ENCODE peak calls at places on chromosomes 6 and 20, in eight cellular contexts. One of them, this sample, is unnamed.

GRCh38 chr6:56891754-56892153 is 63.2 kb upstream of the BEND6 start:
- DNase-seq in keratinocyte: no peak
- DNase-seq in SJSA1: peak
- DNase-seq in adrenal gland: no peak
- DNase-seq in AG04450: peak
- DNase-seq in MM.1S: no peak
- DNase-seq in upper lobe of right lung: no peak
- DNase-seq in substantia nigra: no peak
- DNase-seq in this sample: no peak

GRCh38 chr20:38132910-38133501 is 32.1 kb downstream of the TGM2 start:
- DNase-seq in keratinocyte: no peak
- DNase-seq in SJSA1: no peak
- DNase-seq in adrenal gland: no peak
- DNase-seq in AG04450: no peak
- DNase-seq in MM.1S: no peak
- DNase-seq in upper lobe of right lung: peak
- DNase-seq in substantia nigra: no peak
- DNase-seq in this sample: no peak

GRCh38 chr20:9903048-9903651 is 64.3 kb upstream of the PAK5 start:
- DNase-seq in keratinocyte: no peak
- DNase-seq in SJSA1: no peak
- DNase-seq in adrenal gland: no peak
- DNase-seq in AG04450: no peak
- DNase-seq in MM.1S: peak
- DNase-seq in upper lobe of right lung: no peak
- DNase-seq in substantia nigra: no peak
- DNase-seq in this sample: no peak

GRCh38 chr6:15476631-15477380 is 186.0 kb downstream of the DTNBP1 start:
- DNase-seq in keratinocyte: no peak
- DNase-seq in SJSA1: no peak
- DNase-seq in adrenal gland: no peak
- DNase-seq in AG04450: peak
- DNase-seq in MM.1S: no peak
- DNase-seq in upper lobe of right lung: no peak
- DNase-seq in substantia nigra: no peak
- DNase-seq in this sample: no peak

GRCh38 chr6:1619106-1619665 is 9.5 kb downstream of the FOXC1 start:
- DNase-seq in keratinocyte: no peak
- DNase-seq in SJSA1: no peak
- DNase-seq in adrenal gland: no peak
- DNase-seq in AG04450: no peak
- DNase-seq in MM.1S: no peak
- DNase-seq in upper lobe of right lung: no peak
- DNase-seq in substantia nigra: no peak
- DNase-seq in this sample: no peak

GRCh38 chr6:153442096-153442495 is 311.0 kb upstream of the RGS17 start:
- DNase-seq in keratinocyte: no peak
- DNase-seq in SJSA1: no peak
- DNase-seq in adrenal gland: no peak
- DNase-seq in AG04450: no peak
- DNase-seq in MM.1S: no peak
- DNase-seq in upper lobe of right lung: no peak
- DNase-seq in substantia nigra: no peak
- DNase-seq in this sample: no peak

GRCh38 chr6:79078057-79078969 is at the start of gene PHIP:
- DNase-seq in keratinocyte: no peak
- DNase-seq in SJSA1: peak
- DNase-seq in adrenal gland: peak
- DNase-seq in AG04450: peak
- DNase-seq in MM.1S: peak
- DNase-seq in upper lobe of right lung: peak
- DNase-seq in substantia nigra: peak
- DNase-seq in this sample: peak

GRCh38 chr20:46331612-46332361 is 23.5 kb upstream of the CDH22 start:
- DNase-seq in keratinocyte: no peak
- DNase-seq in SJSA1: no peak
- DNase-seq in adrenal gland: no peak
- DNase-seq in AG04450: no peak
- DNase-seq in MM.1S: no peak
- DNase-seq in upper lobe of right lung: no peak
- DNase-seq in substantia nigra: no peak
- DNase-seq in this sample: no peak

GRCh38 chr6:113120577-113121285 is 736.4 kb upstream of the MARCKS start:
- DNase-seq in keratinocyte: peak
- DNase-seq in SJSA1: peak
- DNase-seq in adrenal gland: no peak
- DNase-seq in AG04450: no peak
- DNase-seq in MM.1S: no peak
- DNase-seq in upper lobe of right lung: no peak
- DNase-seq in substantia nigra: no peak
- DNase-seq in this sample: no peak

GRCh38 chr20:45826381-45827019 is 612 bp downstream of the TNNC2 start:
- DNase-seq in keratinocyte: no peak
- DNase-seq in SJSA1: no peak
- DNase-seq in adrenal gland: peak
- DNase-seq in AG04450: no peak
- DNase-seq in MM.1S: no peak
- DNase-seq in upper lobe of right lung: no peak
- DNase-seq in substantia nigra: no peak
- DNase-seq in this sample: no peak

GRCh38 chr6:158033751-158034702 is 52.4 kb downstream of the SYNJ2 start:
- DNase-seq in keratinocyte: no peak
- DNase-seq in SJSA1: no peak
- DNase-seq in adrenal gland: no peak
- DNase-seq in AG04450: no peak
- DNase-seq in MM.1S: no peak
- DNase-seq in upper lobe of right lung: peak
- DNase-seq in substantia nigra: no peak
- DNase-seq in this sample: no peak

GRCh38 chr6:131999545-132000146 is 48.5 kb upstream of the CCN2 start:
- DNase-seq in keratinocyte: no peak
- DNase-seq in SJSA1: no peak
- DNase-seq in adrenal gland: no peak
- DNase-seq in AG04450: no peak
- DNase-seq in MM.1S: peak
- DNase-seq in upper lobe of right lung: no peak
- DNase-seq in substantia nigra: no peak
- DNase-seq in this sample: no peak

GRCh38 chr6:153231048-153231635 is 100.1 kb upstream of the RGS17 start:
- DNase-seq in keratinocyte: peak
- DNase-seq in SJSA1: peak
- DNase-seq in adrenal gland: peak
- DNase-seq in AG04450: peak
- DNase-seq in MM.1S: peak
- DNase-seq in upper lobe of right lung: peak
- DNase-seq in substantia nigra: no peak
- DNase-seq in this sample: peak

GRCh38 chr6:80332013-80332412 is 225.5 kb downstream of the BCKDHB start:
- DNase-seq in keratinocyte: no peak
- DNase-seq in SJSA1: no peak
- DNase-seq in adrenal gland: no peak
- DNase-seq in AG04450: no peak
- DNase-seq in MM.1S: no peak
- DNase-seq in upper lobe of right lung: no peak
- DNase-seq in substantia nigra: no peak
- DNase-seq in this sample: no peak

GRCh38 chr20:7980332-7981046 is 39.1 kb downstream of the TMX4 start:
- DNase-seq in keratinocyte: no peak
- DNase-seq in SJSA1: peak
- DNase-seq in adrenal gland: peak
- DNase-seq in AG04450: peak
- DNase-seq in MM.1S: peak
- DNase-seq in upper lobe of right lung: no peak
- DNase-seq in substantia nigra: no peak
- DNase-seq in this sample: peak

GRCh38 chr6:159693894-159694545 is 979 bp upstream of the SOD2 start:
- DNase-seq in keratinocyte: no peak
- DNase-seq in SJSA1: no peak
- DNase-seq in adrenal gland: peak
- DNase-seq in AG04450: no peak
- DNase-seq in MM.1S: no peak
- DNase-seq in upper lobe of right lung: no peak
- DNase-seq in substantia nigra: no peak
- DNase-seq in this sample: no peak

GRCh38 chr20:3808141-3808479 is 12.0 kb downstream of the CDC25B start:
- DNase-seq in keratinocyte: no peak
- DNase-seq in SJSA1: no peak
- DNase-seq in adrenal gland: peak
- DNase-seq in AG04450: peak
- DNase-seq in MM.1S: no peak
- DNase-seq in upper lobe of right lung: peak
- DNase-seq in substantia nigra: no peak
- DNase-seq in this sample: no peak
- H3K27ac ChIP-seq in keratinocyte: peak
- H3K27ac ChIP-seq in SJSA1: peak
- H3K27ac ChIP-seq in adrenal gland: peak
- H3K27ac ChIP-seq in AG04450: peak
- H3K27ac ChIP-seq in MM.1S: no peak
- H3K27ac ChIP-seq in upper lobe of right lung: peak
- H3K27ac ChIP-seq in substantia nigra: peak
- H3K27ac ChIP-seq in this sample: peak

DNA sequence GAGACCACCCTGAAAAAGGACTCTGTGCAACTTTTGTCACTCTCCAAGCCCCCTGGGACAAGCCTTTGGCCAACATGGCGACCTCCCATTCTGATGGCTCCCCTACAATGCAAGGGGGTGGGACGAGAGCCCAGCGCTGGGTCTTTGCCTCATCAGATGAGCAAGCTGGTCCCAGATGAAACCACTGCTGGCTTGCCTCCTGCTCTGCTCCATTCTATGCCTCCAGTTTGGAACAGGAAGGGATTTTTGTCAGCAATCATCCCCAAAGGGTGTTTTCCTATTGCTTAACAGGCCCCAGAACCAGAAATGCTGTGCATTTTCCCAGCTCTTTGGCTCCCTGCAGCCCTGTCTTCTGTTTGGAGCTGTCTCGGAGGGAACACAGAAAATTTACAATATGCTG is 412.7 kb downstream of the MAFB start:
- DNase-seq in keratinocyte: no peak
- DNase-seq in SJSA1: no peak
- DNase-seq in adrenal gland: no peak
- DNase-seq in AG04450: no peak
- DNase-seq in MM.1S: no peak
- DNase-seq in upper lobe of right lung: no peak
- DNase-seq in substantia nigra: no peak
- DNase-seq in this sample: no peak
- H3K27ac ChIP-seq in keratinocyte: no peak
- H3K27ac ChIP-seq in SJSA1: no peak
- H3K27ac ChIP-seq in adrenal gland: no peak
- H3K27ac ChIP-seq in AG04450: no peak
- H3K27ac ChIP-seq in MM.1S: no peak
- H3K27ac ChIP-seq in upper lobe of right lung: no peak
- H3K27ac ChIP-seq in substantia nigra: no peak
- H3K27ac ChIP-seq in this sample: no peak

GRCh38 chr20:44141873-44142272 is 45.1 kb downstream of the JPH2 start:
- DNase-seq in keratinocyte: no peak
- DNase-seq in SJSA1: no peak
- DNase-seq in adrenal gland: no peak
- DNase-seq in AG04450: no peak
- DNase-seq in MM.1S: no peak
- DNase-seq in upper lobe of right lung: no peak
- DNase-seq in substantia nigra: no peak
- DNase-seq in this sample: no peak

GRCh38 chr20:44142416-44142815 is 44.6 kb downstream of the JPH2 start:
- DNase-seq in keratinocyte: no peak
- DNase-seq in SJSA1: no peak
- DNase-seq in adrenal gland: no peak
- DNase-seq in AG04450: no peak
- DNase-seq in MM.1S: no peak
- DNase-seq in upper lobe of right lung: no peak
- DNase-seq in substantia nigra: no peak
- DNase-seq in this sample: no peak

GRCh38 chr20:44143896-44144295 is 43.1 kb downstream of the JPH2 start:
- DNase-seq in keratinocyte: no peak
- DNase-seq in SJSA1: no peak
- DNase-seq in adrenal gland: no peak
- DNase-seq in AG04450: no peak
- DNase-seq in MM.1S: no peak
- DNase-seq in upper lobe of right lung: no peak
- DNase-seq in substantia nigra: no peak
- DNase-seq in this sample: no peak

DNA sequence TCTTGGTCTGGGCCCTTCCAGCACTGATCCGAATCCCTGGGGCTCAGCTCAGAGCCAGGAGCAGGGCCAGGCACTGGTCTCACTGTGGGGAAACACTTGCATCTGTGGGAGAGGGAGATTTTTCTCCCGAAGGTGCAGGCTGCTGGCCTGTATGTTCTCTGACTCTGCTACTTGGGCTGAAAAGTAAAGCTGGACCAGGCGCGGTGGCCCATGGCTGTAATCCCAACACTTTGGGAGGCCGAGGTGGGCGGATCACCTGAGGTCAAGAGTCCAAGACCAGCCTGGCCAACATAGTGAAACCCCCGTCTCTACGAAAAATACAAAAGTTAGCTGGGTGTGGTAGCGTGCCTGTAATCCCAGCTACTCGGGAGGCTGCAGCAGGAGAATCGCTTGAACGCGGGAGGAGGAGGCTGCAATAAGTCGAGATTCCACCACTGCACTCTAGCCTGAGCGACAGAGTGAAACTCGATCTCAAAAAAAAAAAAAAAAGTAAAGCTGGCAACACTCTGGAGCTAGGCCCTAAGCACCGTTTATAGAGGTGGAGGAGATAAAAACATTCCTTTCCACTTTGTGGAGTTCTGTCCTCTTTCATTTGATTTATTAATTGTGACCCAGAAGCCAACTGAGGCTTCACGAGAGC is 41.7 kb downstream of the JPH2 start:
- DNase-seq in keratinocyte: no peak
- DNase-seq in SJSA1: no peak
- DNase-seq in adrenal gland: no peak
- DNase-seq in AG04450: no peak
- DNase-seq in MM.1S: no peak
- DNase-seq in upper lobe of right lung: no peak
- DNase-seq in substantia nigra: no peak
- DNase-seq in this sample: no peak
- H3K27ac ChIP-seq in keratinocyte: no peak
- H3K27ac ChIP-seq in SJSA1: no peak
- H3K27ac ChIP-seq in adrenal gland: no peak
- H3K27ac ChIP-seq in AG04450: no peak
- H3K27ac ChIP-seq in MM.1S: no peak
- H3K27ac ChIP-seq in upper lobe of right lung: no peak
- H3K27ac ChIP-seq in substantia nigra: no peak
- H3K27ac ChIP-seq in this sample: no peak

DNA sequence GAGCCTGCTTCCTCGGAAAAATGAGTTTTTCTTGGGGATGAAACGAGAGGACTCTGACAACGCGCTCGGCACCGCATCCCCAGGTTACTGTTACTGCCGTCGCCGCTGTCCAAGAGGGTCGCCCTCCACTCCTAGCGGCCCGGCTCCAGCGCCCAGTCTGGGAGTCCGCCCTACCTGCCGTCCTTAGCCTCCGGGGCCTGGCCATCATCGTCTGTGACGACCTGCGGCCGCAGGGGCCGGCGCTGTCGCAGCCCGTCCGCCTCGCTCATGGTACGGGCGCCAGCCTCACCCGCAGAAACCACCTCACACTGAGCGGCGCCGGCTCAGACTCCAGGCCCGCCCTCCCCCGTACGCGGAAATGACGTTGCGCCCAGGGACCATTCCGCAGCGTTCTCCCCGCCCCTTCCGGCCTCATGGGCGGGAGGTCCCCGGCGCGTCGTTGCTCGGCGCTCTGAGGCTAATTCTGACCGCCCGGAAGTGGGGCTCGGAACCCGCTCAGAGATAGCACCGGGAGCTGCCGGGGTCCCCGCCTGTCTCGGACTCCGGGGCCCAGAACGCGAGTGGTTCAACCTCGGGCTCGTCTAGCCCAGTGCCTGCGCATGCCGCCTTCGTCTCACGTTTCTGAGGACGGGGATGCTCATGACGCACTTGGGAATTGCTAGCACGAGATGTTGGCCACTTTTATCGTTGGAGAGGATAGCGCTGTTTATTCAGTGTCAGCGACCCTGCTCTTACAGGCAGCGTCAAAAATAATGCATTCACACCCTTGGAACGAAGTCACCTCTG is at the start of gene APMAP:
- DNase-seq in keratinocyte: no peak
- DNase-seq in SJSA1: peak
- DNase-seq in adrenal gland: peak
- DNase-seq in AG04450: peak
- DNase-seq in MM.1S: peak
- DNase-seq in upper lobe of right lung: peak
- DNase-seq in substantia nigra: peak
- DNase-seq in this sample: peak
- H3K27ac ChIP-seq in keratinocyte: peak
- H3K27ac ChIP-seq in SJSA1: peak
- H3K27ac ChIP-seq in adrenal gland: peak
- H3K27ac ChIP-seq in AG04450: peak
- H3K27ac ChIP-seq in MM.1S: peak
- H3K27ac ChIP-seq in upper lobe of right lung: peak
- H3K27ac ChIP-seq in substantia nigra: peak
- H3K27ac ChIP-seq in this sample: peak